ENCODE peak calls at places on chromosomes 11 and 22, in ten cellular contexts. One of them, this sample, is unnamed.

GRCh38 chr22:17726561-17727243 is 47.6 kb downstream of the BID start:
- DNase-seq in endodermal cell: no peak
- DNase-seq in BJ: no peak
- DNase-seq in nephron progenitor cell: no peak
- DNase-seq in HFFc6: peak
- DNase-seq in WERI-Rb-1: no peak
- DNase-seq in glutamatergic neuron: no peak
- DNase-seq in A549: no peak
- DNase-seq in right lobe of liver: no peak
- DNase-seq in kidney epithelial cell: no peak
- DNase-seq in this sample: no peak

GRCh38 chr11:90423378-90423777 is 200.5 kb upstream of the CHORDC1 start:
- DNase-seq in BJ: no peak
- DNase-seq in HFFc6: no peak
- DNase-seq in A549: no peak
- DNase-seq in glutamatergic neuron: no peak
- DNase-seq in right lobe of liver: no peak
- DNase-seq in endodermal cell: no peak
- DNase-seq in kidney epithelial cell: no peak
- DNase-seq in WERI-Rb-1: no peak
- DNase-seq in nephron progenitor cell: no peak
- DNase-seq in this sample: no peak

GRCh38 chr11:70584786-70585545 is 186.6 kb downstream of the CTTN start:
- DNase-seq in endodermal cell: no peak
- DNase-seq in glutamatergic neuron: peak
- DNase-seq in nephron progenitor cell: no peak
- DNase-seq in A549: no peak
- DNase-seq in HFFc6: no peak
- DNase-seq in kidney epithelial cell: no peak
- DNase-seq in right lobe of liver: no peak
- DNase-seq in WERI-Rb-1: no peak
- DNase-seq in BJ: no peak
- DNase-seq in this sample: no peak

GRCh38 chr11:128240546-128240945 is 346.8 kb downstream of the ETS1 start:
- DNase-seq in A549: no peak
- DNase-seq in WERI-Rb-1: no peak
- DNase-seq in nephron progenitor cell: no peak
- DNase-seq in BJ: no peak
- DNase-seq in HFFc6: no peak
- DNase-seq in kidney epithelial cell: no peak
- DNase-seq in right lobe of liver: no peak
- DNase-seq in endodermal cell: no peak
- DNase-seq in glutamatergic neuron: no peak
- DNase-seq in this sample: no peak

GRCh38 chr11:79570104-79570503 is 129.3 kb upstream of the TENM4 start:
- DNase-seq in BJ: no peak
- DNase-seq in kidney epithelial cell: no peak
- DNase-seq in HFFc6: no peak
- DNase-seq in right lobe of liver: no peak
- DNase-seq in endodermal cell: no peak
- DNase-seq in WERI-Rb-1: no peak
- DNase-seq in nephron progenitor cell: no peak
- DNase-seq in A549: no peak
- DNase-seq in glutamatergic neuron: no peak
- DNase-seq in this sample: no peak

GRCh38 chr11:7457211-7457610 is 28.1 kb upstream of the OLFML1 start:
- DNase-seq in kidney epithelial cell: no peak
- DNase-seq in right lobe of liver: no peak
- DNase-seq in glutamatergic neuron: no peak
- DNase-seq in BJ: peak
- DNase-seq in A549: no peak
- DNase-seq in HFFc6: peak
- DNase-seq in endodermal cell: no peak
- DNase-seq in nephron progenitor cell: no peak
- DNase-seq in WERI-Rb-1: no peak
- DNase-seq in this sample: no peak

GRCh38 chr22:45885171-45885840 is 91.7 kb downstream of the WNT7B start:
- DNase-seq in nephron progenitor cell: no peak
- DNase-seq in HFFc6: no peak
- DNase-seq in endodermal cell: peak
- DNase-seq in kidney epithelial cell: no peak
- DNase-seq in right lobe of liver: peak
- DNase-seq in BJ: no peak
- DNase-seq in A549: no peak
- DNase-seq in WERI-Rb-1: peak
- DNase-seq in glutamatergic neuron: no peak
- DNase-seq in this sample: no peak

GRCh38 chr11:60515144-60515855 is at the start of gene MS4A13:
- DNase-seq in nephron progenitor cell: no peak
- DNase-seq in HFFc6: no peak
- DNase-seq in BJ: no peak
- DNase-seq in A549: no peak
- DNase-seq in WERI-Rb-1: no peak
- DNase-seq in endodermal cell: no peak
- DNase-seq in glutamatergic neuron: no peak
- DNase-seq in right lobe of liver: no peak
- DNase-seq in kidney epithelial cell: no peak
- DNase-seq in this sample: no peak

GRCh38 chr22:30314918-30315317 is 11.8 kb downstream of the TBC1D10A start:
- DNase-seq in HFFc6: no peak
- DNase-seq in kidney epithelial cell: no peak
- DNase-seq in right lobe of liver: no peak
- DNase-seq in WERI-Rb-1: no peak
- DNase-seq in A549: no peak
- DNase-seq in BJ: no peak
- DNase-seq in glutamatergic neuron: no peak
- DNase-seq in endodermal cell: no peak
- DNase-seq in nephron progenitor cell: no peak
- DNase-seq in this sample: no peak

GRCh38 chr22:17969732-17970131 is 54.6 kb downstream of the MICAL3 start:
- DNase-seq in nephron progenitor cell: no peak
- DNase-seq in endodermal cell: no peak
- DNase-seq in glutamatergic neuron: no peak
- DNase-seq in HFFc6: peak
- DNase-seq in kidney epithelial cell: no peak
- DNase-seq in A549: peak
- DNase-seq in BJ: peak
- DNase-seq in right lobe of liver: no peak
- DNase-seq in WERI-Rb-1: peak
- DNase-seq in this sample: no peak

GRCh38 chr11:70068950-70069349 is 9.2 kb upstream of the ANO1 start:
- DNase-seq in A549: no peak
- DNase-seq in WERI-Rb-1: no peak
- DNase-seq in glutamatergic neuron: no peak
- DNase-seq in HFFc6: no peak
- DNase-seq in BJ: no peak
- DNase-seq in nephron progenitor cell: no peak
- DNase-seq in right lobe of liver: no peak
- DNase-seq in endodermal cell: no peak
- DNase-seq in kidney epithelial cell: no peak
- DNase-seq in this sample: no peak

GRCh38 chr22:47607486-47607885 is 845.0 kb downstream of the TBC1D22A start:
- DNase-seq in WERI-Rb-1: no peak
- DNase-seq in kidney epithelial cell: no peak
- DNase-seq in glutamatergic neuron: no peak
- DNase-seq in endodermal cell: no peak
- DNase-seq in A549: no peak
- DNase-seq in HFFc6: no peak
- DNase-seq in nephron progenitor cell: no peak
- DNase-seq in BJ: no peak
- DNase-seq in right lobe of liver: no peak
- DNase-seq in this sample: no peak

GRCh38 chr11:69915151-69915500 is 95.9 kb upstream of the FGF3 start:
- DNase-seq in nephron progenitor cell: no peak
- DNase-seq in endodermal cell: no peak
- DNase-seq in A549: peak
- DNase-seq in kidney epithelial cell: no peak
- DNase-seq in right lobe of liver: no peak
- DNase-seq in WERI-Rb-1: no peak
- DNase-seq in BJ: no peak
- DNase-seq in HFFc6: peak
- DNase-seq in glutamatergic neuron: no peak
- DNase-seq in this sample: no peak

GRCh38 chr11:86938900-86939880 is 16.0 kb downstream of the FZD4 start:
- DNase-seq in BJ: no peak
- DNase-seq in nephron progenitor cell: no peak
- DNase-seq in HFFc6: peak
- DNase-seq in kidney epithelial cell: no peak
- DNase-seq in A549: peak
- DNase-seq in right lobe of liver: no peak
- DNase-seq in WERI-Rb-1: no peak
- DNase-seq in glutamatergic neuron: no peak
- DNase-seq in endodermal cell: no peak
- DNase-seq in this sample: no peak

GRCh38 chr11:113141010-113141409 is 173.4 kb upstream of the TTC12 start:
- DNase-seq in glutamatergic neuron: no peak
- DNase-seq in nephron progenitor cell: no peak
- DNase-seq in kidney epithelial cell: no peak
- DNase-seq in BJ: no peak
- DNase-seq in right lobe of liver: no peak
- DNase-seq in A549: no peak
- DNase-seq in endodermal cell: no peak
- DNase-seq in HFFc6: no peak
- DNase-seq in WERI-Rb-1: no peak
- DNase-seq in this sample: no peak

GRCh38 chr11:72300268-72300667 is 56.3 kb upstream of the PHOX2A start:
- DNase-seq in WERI-Rb-1: no peak
- DNase-seq in A549: no peak
- DNase-seq in BJ: no peak
- DNase-seq in endodermal cell: peak
- DNase-seq in right lobe of liver: no peak
- DNase-seq in HFFc6: no peak
- DNase-seq in glutamatergic neuron: no peak
- DNase-seq in kidney epithelial cell: no peak
- DNase-seq in nephron progenitor cell: no peak
- DNase-seq in this sample: no peak
- TF ChIP-seq CTCF in WERI-Rb-1: no peak
- TF ChIP-seq CTCF in A549: no peak
- TF ChIP-seq CTCF in BJ: no peak
- TF ChIP-seq CTCF in endodermal cell: no peak
- TF ChIP-seq CTCF in right lobe of liver: no peak
- TF ChIP-seq CTCF in HFFc6: no peak
- TF ChIP-seq CTCF in glutamatergic neuron: no peak
- TF ChIP-seq CTCF in kidney epithelial cell: no peak
- TF ChIP-seq CTCF in nephron progenitor cell: no peak
- TF ChIP-seq CTCF in this sample: no peak

DNA sequence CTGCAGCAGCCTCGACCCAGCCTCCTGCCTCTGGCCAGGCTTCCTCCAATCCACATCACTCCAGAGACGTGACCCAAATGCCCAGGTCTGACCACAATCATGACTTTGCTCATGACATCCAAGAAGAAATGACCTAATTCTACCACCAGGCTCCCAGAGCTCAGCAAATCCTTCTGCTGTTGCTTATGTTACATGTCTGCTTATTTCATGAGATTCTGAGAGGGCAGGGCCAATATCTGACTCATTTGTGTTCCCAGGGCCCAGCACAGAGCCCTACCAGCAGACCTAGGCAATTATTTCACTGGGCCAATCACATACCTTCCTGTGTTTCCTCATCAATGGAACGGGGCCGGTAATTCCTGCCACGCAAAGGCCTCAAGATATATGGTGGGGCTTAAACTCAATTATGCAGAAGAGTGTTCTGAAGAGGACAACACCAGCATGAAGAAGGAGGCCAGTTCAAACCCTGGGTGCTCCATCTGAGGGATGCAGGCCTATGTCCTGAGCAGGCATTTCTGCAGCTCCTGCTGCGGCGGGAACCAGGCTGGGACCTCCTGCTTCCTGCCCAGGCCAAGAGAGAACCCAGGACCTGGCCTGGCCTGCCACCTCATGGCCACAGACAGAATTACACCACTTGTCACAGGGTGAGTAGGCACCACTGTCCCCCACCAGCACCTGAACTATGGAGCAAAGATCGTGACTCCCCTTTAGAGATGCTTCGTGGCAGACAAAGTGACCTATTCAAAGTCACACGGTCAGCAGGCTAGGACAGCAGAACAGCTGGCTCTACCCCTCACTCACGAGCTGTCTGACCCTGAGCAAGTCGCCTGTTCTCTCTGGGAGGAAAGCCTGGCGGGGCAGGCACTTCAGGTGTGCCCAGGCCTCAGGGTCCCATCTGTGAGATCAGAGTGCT is 5.8 kb downstream of the CENPM start:
- DNase-seq in right lobe of liver: peak
- DNase-seq in endodermal cell: peak
- DNase-seq in nephron progenitor cell: peak
- DNase-seq in BJ: no peak
- DNase-seq in kidney epithelial cell: no peak
- DNase-seq in WERI-Rb-1: peak
- DNase-seq in A549: peak
- DNase-seq in HFFc6: peak
- DNase-seq in glutamatergic neuron: peak
- DNase-seq in this sample: peak
- TF ChIP-seq CTCF in right lobe of liver: peak
- TF ChIP-seq CTCF in endodermal cell: peak
- TF ChIP-seq CTCF in nephron progenitor cell: peak
- TF ChIP-seq CTCF in BJ: peak
- TF ChIP-seq CTCF in kidney epithelial cell: peak
- TF ChIP-seq CTCF in WERI-Rb-1: peak
- TF ChIP-seq CTCF in A549: peak
- TF ChIP-seq CTCF in HFFc6: peak
- TF ChIP-seq CTCF in glutamatergic neuron: peak
- TF ChIP-seq CTCF in this sample: peak

GRCh38 chr11:97514446-97514845 is 1124.6 kb downstream of the JRKL start:
- DNase-seq in endodermal cell: no peak
- DNase-seq in glutamatergic neuron: no peak
- DNase-seq in A549: no peak
- DNase-seq in BJ: no peak
- DNase-seq in nephron progenitor cell: no peak
- DNase-seq in WERI-Rb-1: no peak
- DNase-seq in right lobe of liver: no peak
- DNase-seq in kidney epithelial cell: no peak
- DNase-seq in HFFc6: no peak
- DNase-seq in this sample: no peak

GRCh38 chr11:97516688-97517087 is 1126.9 kb downstream of the JRKL start:
- DNase-seq in nephron progenitor cell: no peak
- DNase-seq in A549: no peak
- DNase-seq in HFFc6: no peak
- DNase-seq in endodermal cell: no peak
- DNase-seq in right lobe of liver: no peak
- DNase-seq in kidney epithelial cell: no peak
- DNase-seq in WERI-Rb-1: no peak
- DNase-seq in BJ: no peak
- DNase-seq in glutamatergic neuron: no peak
- DNase-seq in this sample: no peak
- TF ChIP-seq CTCF in nephron progenitor cell: no peak
- TF ChIP-seq CTCF in A549: no peak
- TF ChIP-seq CTCF in HFFc6: no peak
- TF ChIP-seq CTCF in endodermal cell: peak
- TF ChIP-seq CTCF in right lobe of liver: no peak
- TF ChIP-seq CTCF in kidney epithelial cell: no peak
- TF ChIP-seq CTCF in WERI-Rb-1: no peak
- TF ChIP-seq CTCF in BJ: no peak
- TF ChIP-seq CTCF in glutamatergic neuron: no peak
- TF ChIP-seq CTCF in this sample: peak

DNA sequence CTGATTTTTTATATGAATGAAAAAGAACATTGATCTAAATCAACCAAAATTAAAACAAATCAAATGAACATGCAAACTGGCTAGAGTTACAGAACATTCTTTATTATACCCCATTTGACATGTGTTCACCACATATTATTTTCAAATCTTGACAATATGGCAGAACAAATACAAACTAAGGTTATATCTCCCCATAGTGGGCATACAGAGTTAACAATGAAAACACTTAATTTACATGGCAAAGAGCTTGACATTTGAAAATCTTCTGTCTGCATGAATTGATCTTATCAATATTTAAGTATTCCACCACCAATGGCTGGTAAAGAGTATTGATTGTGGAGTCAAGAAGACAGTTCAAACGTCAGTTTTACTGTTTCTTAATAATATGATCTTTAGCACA is 197.9 kb upstream of the ANO3 start:
- DNase-seq in nephron progenitor cell: no peak
- DNase-seq in BJ: no peak
- DNase-seq in right lobe of liver: no peak
- DNase-seq in kidney epithelial cell: no peak
- DNase-seq in A549: no peak
- DNase-seq in endodermal cell: no peak
- DNase-seq in HFFc6: no peak
- DNase-seq in WERI-Rb-1: no peak
- DNase-seq in glutamatergic neuron: no peak
- DNase-seq in this sample: no peak
- TF ChIP-seq CTCF in nephron progenitor cell: no peak
- TF ChIP-seq CTCF in BJ: no peak
- TF ChIP-seq CTCF in right lobe of liver: no peak
- TF ChIP-seq CTCF in kidney epithelial cell: no peak
- TF ChIP-seq CTCF in A549: no peak
- TF ChIP-seq CTCF in endodermal cell: no peak
- TF ChIP-seq CTCF in HFFc6: no peak
- TF ChIP-seq CTCF in WERI-Rb-1: no peak
- TF ChIP-seq CTCF in glutamatergic neuron: no peak
- TF ChIP-seq CTCF in this sample: no peak

This sample was measured in neural crest cell.